ENCODE peak calls at places on chromosomes 12 and 14, in eight cellular contexts. S is activated CD4-positive, alpha-beta T cell treated with anti-CD3 and anti-CD28 coated beads, Interleukin-2, amount 50 U/mL, for 48 hours; F is SK-N-SH; R is HCEC 1CT; I is RPMI7951; H is MM.1S; X is ascending aorta; A is transverse colon. T is an unnamed sample.

GRCh38 chr12:68498736-68499135 is 112.0 kb upstream of the RAP1B start:
- DNase-seq in S (no peak), F (no peak), R (no peak), I (no peak), H (no peak), X (no peak), A (no peak), T (no peak)

GRCh38 chr12:18747960-18748359 is 10.0 kb downstream of the CAPZA3 start:
- DNase-seq in S (no peak), F (no peak), R (peak), I (peak), H (no peak), X (no peak), A (no peak), T (peak)

GRCh38 chr12:125454786-125455450 is 389.7 kb downstream of the AACS start:
- DNase-seq in S (no peak), F (no peak), R (no peak), I (no peak), H (no peak), X (no peak), A (no peak), T (no peak)

GRCh38 chr12:11545438-11546330 is 103.8 kb upstream of the ETV6 start:
- DNase-seq in S (peak), F (peak), R (no peak), I (no peak), H (peak), X (no peak), A (no peak), T (peak)

GRCh38 chr12:124277394-124278222 is 17.3 kb upstream of the RFLNA start:
- DNase-seq in S (no peak), F (peak), R (no peak), I (no peak), H (peak), X (no peak), A (peak), T (no peak)

GRCh38 chr14:52911904-52912303 is 38.9 kb downstream of the FERMT2 start:
- DNase-seq in S (no peak), F (no peak), R (no peak), I (no peak), H (no peak), X (no peak), A (no peak), T (no peak)

GRCh38 chr14:101791919-101792572 is 30.5 kb downstream of the PPP2R5C start:
- DNase-seq in S (no peak), F (no peak), R (peak), I (peak), H (peak), X (no peak), A (no peak), T (peak)

GRCh38 chr12:49675137-49675536 is 32.1 kb downstream of the FMNL3 start:
- DNase-seq in S (no peak), F (no peak), R (no peak), I (no peak), H (no peak), X (no peak), A (no peak), T (no peak)

GRCh38 chr14:65676361-65677014 is 264.0 kb downstream of the FUT8 start:
- DNase-seq in S (no peak), F (peak), R (no peak), I (no peak), H (no peak), X (no peak), A (no peak), T (no peak)

GRCh38 chr12:6391013-6391412 is 7.1 kb downstream of the LTBR start:
- DNase-seq in S (no peak), F (peak), R (no peak), I (no peak), H (no peak), X (no peak), A (no peak), T (no peak)

GRCh38 chr14:75711796-75712211 is 50.8 kb downstream of the TTLL5 start:
- DNase-seq in S (no peak), F (no peak), R (peak), I (peak), H (no peak), X (peak), A (peak), T (peak)

GRCh38 chr14:92382677-92383076 is 59.7 kb downstream of the SLC24A4 start:
- DNase-seq in S (no peak), F (no peak), R (peak), I (no peak), H (no peak), X (no peak), A (no peak), T (peak)

GRCh38 chr14:36747411-36748184 is 85.9 kb downstream of the PAX9 start:
- DNase-seq in S (no peak), F (peak), R (peak), I (no peak), H (no peak), X (no peak), A (no peak), T (no peak)

GRCh38 chr12:111434680-111435338 is 29.1 kb downstream of the SH2B3 start:
- DNase-seq in S (peak), F (no peak), R (peak), I (peak), H (peak), X (no peak), A (peak), T (peak)

GRCh38 chr12:67709367-67709954 is 60.9 kb downstream of the DYRK2 start:
- DNase-seq in S (no peak), F (no peak), R (no peak), I (no peak), H (no peak), X (no peak), A (no peak), T (no peak)

GRCh38 chr12:94561943-94562411 is 88.4 kb downstream of the TMCC3 start:
- DNase-seq in S (no peak), F (peak), R (no peak), I (peak), H (peak), X (no peak), A (peak), T (peak)

GRCh38 chr14:54189358-54190354 is 207.2 kb upstream of the CDKN3 start:
- DNase-seq in S (no peak), F (no peak), R (peak), I (peak), H (no peak), X (no peak), A (no peak), T (peak)

GRCh38 chr14:64954491-64955240 is 12.1 kb upstream of the GPX2 start:
- DNase-seq in S (no peak), F (no peak), R (no peak), I (no peak), H (no peak), X (no peak), A (no peak), T (no peak)

GRCh38 chr12:82425241-82425640 is 66.9 kb downstream of the METTL25 start:
- DNase-seq in S (no peak), F (no peak), R (peak), I (peak), H (no peak), X (no peak), A (no peak), T (no peak)

GRCh38 chr12:53806689-53807088 is 54.9 kb upstream of the CISTR start:
- DNase-seq in S (no peak), F (no peak), R (peak), I (no peak), H (no peak), X (no peak), A (no peak), T (peak)